ENCODE peak calls at places on chromosomes 5 and 9, in eight cellular contexts. U, I, P, X, K, S, C and Q are unnamed samples.

GRCh38 chr9:72925891-72926290 is 27.0 kb downstream of the ALDH1A1 start:
- DNase-seq in P (no peak), C (no peak), U (no peak), S (no peak), I (no peak), X (no peak), K (no peak), Q (no peak)

GRCh38 chr5:144307726-144308125 is 137.1 kb downstream of the KCTD16 start:
- DNase-seq in P (peak; percentile 41), I (no peak), X (no peak), K (peak; percentile 27), S (no peak), U (no peak), C (no peak), Q (no peak)

GRCh38 chr5:86971034-86971511 is 296.6 kb upstream of the RASA1 start:
- DNase-seq in K (no peak), C (no peak), U (no peak), X (no peak), P (no peak), I (peak; percentile 54), S (no peak), Q (no peak)

GRCh38 chr5:38531518-38531917 is 24.9 kb downstream of the LIFR start:
- DNase-seq in P (peak; percentile 79), U (no peak), I (no peak), S (no peak), C (no peak), K (no peak), X (no peak), Q (no peak)

GRCh38 chr5:98927988-98928801 is 612 bp downstream of the CHD1 start:
- DNase-seq in S (no peak), X (peak; percentile 58), C (peak; percentile 82), U (peak; percentile 50), I (peak; percentile 51), K (peak; percentile 72), P (peak; percentile 16), Q (peak; percentile 62)

GRCh38 chr9:4507731-4508130 is 17.5 kb downstream of the SLC1A1 start:
- DNase-seq in P (no peak), C (no peak), I (no peak), K (no peak), U (no peak), S (no peak), X (no peak), Q (no peak)

GRCh38 chr5:150489358-150490295 is 18.3 kb upstream of the NDST1 start:
- DNase-seq in X (no peak), I (peak; percentile 68), P (no peak), C (no peak), S (no peak), U (no peak), K (no peak), Q (no peak)

GRCh38 chr5:116144103-116144502 is 59.3 kb downstream of the COMMD10 start:
- DNase-seq in U (no peak), I (peak; percentile 50), K (no peak), P (no peak), C (no peak), S (no peak), X (no peak), Q (no peak)

GRCh38 chr5:115378754-115379153 is 82.3 kb upstream of the CCDC112 start:
- DNase-seq in C (no peak), S (no peak), I (no peak), X (no peak), U (no peak), K (no peak), P (no peak), Q (no peak)

GRCh38 chr5:180643191-180643851 is 6.1 kb downstream of the FLT4 start:
- DNase-seq in X (no peak), S (no peak), P (no peak), C (no peak), I (no peak), K (no peak), U (no peak), Q (no peak)

GRCh38 chr5:3217114-3217513 is 378.5 kb upstream of the IRX1 start:
- DNase-seq in X (no peak), S (no peak), P (no peak), K (no peak), C (no peak), I (no peak), U (no peak), Q (no peak)

GRCh38 chr5:56313004-56313531 is 79.9 kb upstream of the ANKRD55 start:
- DNase-seq in I (no peak), C (no peak), X (no peak), S (no peak), P (no peak), K (no peak), U (peak; percentile 35), Q (no peak)

GRCh38 chr5:34941936-34942335 is 12.6 kb downstream of the DNAJC21 start:
- DNase-seq in U (no peak), K (no peak), C (no peak), S (no peak), I (no peak), P (no peak), X (no peak), Q (no peak)

GRCh38 chr9:35515766-35516165 is 25.9 kb downstream of the RUSC2 start:
- DNase-seq in S (no peak), U (no peak), X (no peak), I (peak; percentile 53), K (no peak), P (no peak), C (peak; percentile 36), Q (no peak)

GRCh38 chr5:181243521-181244307 is at the start of gene RACK1:
- DNase-seq in C (peak; percentile 90), I (peak; percentile 85), P (no peak), K (peak; percentile 93), U (peak; percentile 93), S (peak; percentile 76), X (no peak), Q (peak; percentile 94)

GRCh38 chr9:89606049-89606481 is 1.3 kb downstream of the GADD45G start:
- DNase-seq in P (peak; percentile 58), X (peak; percentile 46), I (peak; percentile 33), S (no peak), C (peak; percentile 89), U (peak; percentile 34), K (peak; percentile 75), Q (peak; percentile 60)

GRCh38 chr5:151617841-151618710 is 26.9 kb upstream of the FAT2 start:
- DNase-seq in P (no peak), S (no peak), C (no peak), U (no peak), X (no peak), I (no peak), K (no peak), Q (no peak)

GRCh38 chr5:103889500-103890209 is 327.1 kb upstream of the NUDT12 start:
- DNase-seq in P (no peak), K (no peak), C (no peak), U (no peak), S (no peak), X (no peak), I (no peak), Q (no peak)

GRCh38 chr9:281753-282645 is 67.3 kb downstream of the DOCK8 start:
- DNase-seq in C (no peak), P (no peak), K (no peak), S (no peak), U (peak; percentile 26), I (no peak), X (no peak), Q (peak; percentile 37)

GRCh38 chr5:14771195-14771594 is 100.4 kb downstream of the ANKH start:
- DNase-seq in C (no peak), P (no peak), S (no peak), U (no peak), K (no peak), I (no peak), X (no peak), Q (no peak)

GRCh38 chr5:157566902-157567489 is 8.6 kb downstream of the ADAM19 start:
- DNase-seq in S (no peak), X (no peak), U (no peak), I (no peak), P (no peak), K (no peak), C (no peak), Q (no peak)

GRCh38 chr5:149439899-149440655 is 61.0 kb upstream of the IL17B start:
- DNase-seq in C (no peak), X (no peak), P (no peak), U (no peak), K (no peak), S (no peak), I (no peak), Q (no peak)